ENCODE peak calls at places on chromosomes 4 and X, in seven cellular contexts. Q, Z, N, Y, L, C and T are unnamed samples.

GRCh38 chr4:41532880-41533279 is 5.1 kb upstream of the LIMCH1 start:
- DNase-seq in Q (no peak), N (no peak), L (no peak), C (no peak), Y (no peak), Z (no peak), T (no peak)

GRCh38 chr4:55312491-55313101 is 33.4 kb upstream of the SRD5A3 start:
- DNase-seq in Z (no peak), L (no peak), C (peak; percentile 56), Q (no peak), N (peak; percentile 77), Y (no peak), T (no peak)

GRCh38 chrX:55452825-55453124 is 848 bp downstream of the MAGEH1 start:
- DNase-seq in Z (no peak), Q (no peak), Y (no peak), C (no peak), N (no peak), L (no peak), T (no peak)

GRCh38 chr4:51845055-51845426 is 2.1 kb downstream of the DCUN1D4 start:
- DNase-seq in Q (no peak), N (no peak), Y (no peak), Z (no peak), L (no peak), C (no peak), T (no peak)

GRCh38 chr4:1201851-1202525 is 29.6 kb upstream of the SPON2 start:
- DNase-seq in Q (peak; percentile 76), N (no peak), Z (no peak), L (peak; percentile 70), Y (peak; percentile 60), C (peak; percentile 98), T (no peak)

GRCh38 chr4:175540151-175540550 is 271.9 kb downstream of the GPM6A start:
- DNase-seq in N (peak; percentile 68), Y (no peak), L (no peak), Q (no peak), Z (no peak), C (no peak), T (no peak)

GRCh38 chrX:83771664-83772063 is 89.3 kb upstream of the CYLC1 start:
- DNase-seq in Y (no peak), Q (no peak), N (peak; percentile 13), Z (no peak), C (no peak), L (no peak), T (no peak)

GRCh38 chr4:545612-546011 is 30.5 kb downstream of the TMEM271 start:
- DNase-seq in Y (no peak), C (no peak), N (no peak), L (no peak), Z (no peak), Q (no peak), T (no peak)

GRCh38 chr4:73885570-73886230 is 16.5 kb downstream of the CXCL1 start:
- DNase-seq in C (no peak), Z (no peak), Q (no peak), L (no peak), N (peak; percentile 88), Y (no peak), T (no peak)

GRCh38 chr4:177441061-177441802 is 1.0 kb downstream of the AGA start:
- DNase-seq in Q (no peak), Z (no peak), L (peak; percentile 2), Y (no peak), N (no peak), C (peak; percentile 59), T (no peak)

GRCh38 chrX:12249997-12250396 is 111.7 kb downstream of the FRMPD4 start:
- DNase-seq in Q (no peak), Y (no peak), L (no peak), N (peak; percentile 38), Z (no peak), C (no peak), T (no peak)

GRCh38 chr4:186719925-186720694 is 3.5 kb downstream of the FAT1 start:
- DNase-seq in Y (no peak), N (peak; percentile 50), Z (no peak), L (no peak), Q (no peak), C (peak; percentile 47), T (no peak)

GRCh38 chr4:47862297-47862696 is 24.4 kb upstream of the CORIN start:
- DNase-seq in C (no peak), Z (no peak), Y (no peak), Q (no peak), N (no peak), L (no peak), T (no peak)

GRCh38 chr4:152943673-152944072 is 7.5 kb downstream of the FHDC1 start:
- DNase-seq in Y (no peak), N (no peak), Z (no peak), Q (no peak), L (no peak), C (peak; percentile 84), T (no peak)